ENCODE peak calls at places on chromosomes 3 and 15, in eight cellular contexts. One of them, this sample, is unnamed.

GRCh38 chr3:188853896-188854295 is 317.9 kb upstream of the TPRG1 start:
- DNase-seq in HEK293T: no peak
- DNase-seq in OCI-M1: no peak
- DNase-seq in MV-4-11: no peak
- DNase-seq in OCI-LY7: no peak
- DNase-seq in GF-D8: no peak
- DNase-seq in A549: no peak
- DNase-seq in GM12865: no peak
- DNase-seq in this sample: peak

GRCh38 chr3:169390310-169390731 is 273.2 kb downstream of the MECOM start:
- DNase-seq in HEK293T: no peak
- DNase-seq in OCI-M1: peak
- DNase-seq in MV-4-11: no peak
- DNase-seq in OCI-LY7: no peak
- DNase-seq in GF-D8: no peak
- DNase-seq in A549: no peak
- DNase-seq in GM12865: peak
- DNase-seq in this sample: no peak

GRCh38 chr3:172749201-172749965 is 1.1 kb upstream of the ECT2 start:
- DNase-seq in HEK293T: no peak
- DNase-seq in OCI-M1: no peak
- DNase-seq in MV-4-11: no peak
- DNase-seq in OCI-LY7: no peak
- DNase-seq in GF-D8: no peak
- DNase-seq in A549: peak
- DNase-seq in GM12865: no peak
- DNase-seq in this sample: peak

GRCh38 chr3:72461787-72462186 is 386.5 kb downstream of the SHQ1 start:
- DNase-seq in HEK293T: no peak
- DNase-seq in OCI-M1: no peak
- DNase-seq in MV-4-11: no peak
- DNase-seq in OCI-LY7: no peak
- DNase-seq in GF-D8: no peak
- DNase-seq in A549: no peak
- DNase-seq in GM12865: no peak
- DNase-seq in this sample: no peak

GRCh38 chr3:143763568-143764162 is 84.6 kb downstream of the SLC9A9 start:
- DNase-seq in HEK293T: no peak
- DNase-seq in OCI-M1: peak
- DNase-seq in MV-4-11: no peak
- DNase-seq in OCI-LY7: no peak
- DNase-seq in GF-D8: no peak
- DNase-seq in A549: peak
- DNase-seq in GM12865: no peak
- DNase-seq in this sample: peak

GRCh38 chr3:151316267-151316991 is at the start of gene GPR87:
- DNase-seq in HEK293T: no peak
- DNase-seq in OCI-M1: no peak
- DNase-seq in MV-4-11: no peak
- DNase-seq in OCI-LY7: no peak
- DNase-seq in GF-D8: no peak
- DNase-seq in A549: peak
- DNase-seq in GM12865: peak
- DNase-seq in this sample: no peak

GRCh38 chr3:10945683-10946287 is 46.8 kb upstream of the SLC6A1 start:
- DNase-seq in HEK293T: peak
- DNase-seq in OCI-M1: peak
- DNase-seq in MV-4-11: peak
- DNase-seq in OCI-LY7: peak
- DNase-seq in GF-D8: no peak
- DNase-seq in A549: peak
- DNase-seq in GM12865: peak
- DNase-seq in this sample: peak

GRCh38 chr15:37932522-37932921 is 1.9 kb upstream of the TMCO5A start:
- DNase-seq in HEK293T: no peak
- DNase-seq in OCI-M1: no peak
- DNase-seq in MV-4-11: no peak
- DNase-seq in OCI-LY7: no peak
- DNase-seq in GF-D8: no peak
- DNase-seq in A549: no peak
- DNase-seq in GM12865: no peak
- DNase-seq in this sample: no peak

This sample was measured in GM03348.